ENCODE peak calls at places on chromosomes 3 and 15, in six cellular contexts. C is Kasumi-1; S is astrocyte of the spinal cord; I is stimulated activated CD4-positive, alpha-beta T cell treated with anti-CD3 and anti-CD28 coated beads, Interleukin-12 subunit alpha, Interleukin-12 subunit beta, amount 100 ng/mL, for 24 hours; L is activated CD4-positive, alpha-beta T cell treated with anti-CD3 and anti-CD28 coated beads for 24 hours; J is activated effector memory CD4-positive, alpha-beta T cell treated with Interleukin-2 at 50 U/mL for 16 hours. B is an unnamed sample.
A peak's percentile ranks its signal among the peaks of the same experiment; 100 is the strongest.

GRCh38 chr3:165669967-165670366 is 167.3 kb downstream of the BCHE start:
- DNase-seq in S (peak; percentile 72), I (no peak), J (no peak), C (no peak), L (no peak), B (no peak)

GRCh38 chr3:151690645-151691044 is 43.1 kb upstream of the AADACL2 start:
- DNase-seq in I (no peak), J (no peak), L (no peak), C (no peak), S (no peak), B (no peak)

GRCh38 chr15:59528965-59529402 is 82.6 kb upstream of the GCNT3 start:
- DNase-seq in J (peak; percentile 40), C (peak; percentile 70), S (peak; percentile 83), I (peak; percentile 64), L (peak; percentile 53), B (peak; percentile 70)

GRCh38 chr15:42156266-42156922 is at the start of gene PLA2G4F:
- DNase-seq in C (no peak), S (no peak), I (no peak), L (no peak), J (no peak), B (no peak)

GRCh38 chr3:42185044-42185443 is 80.9 kb downstream of the CCK start:
- DNase-seq in S (no peak), L (no peak), J (no peak), C (no peak), I (no peak), B (no peak)

GRCh38 chr15:68425428-68426060 is 6.4 kb downstream of the ITGA11 start:
- DNase-seq in C (no peak), L (no peak), I (no peak), S (no peak), J (no peak), B (no peak)

GRCh38 chr3:133361435-133361834 is 38.4 kb upstream of the BFSP2 start:
- DNase-seq in J (no peak), C (no peak), S (no peak), L (no peak), I (no peak), B (no peak)

GRCh38 chr15:25830844-25831443 is 32.2 kb downstream of the ATP10A start:
- DNase-seq in I (no peak), L (no peak), S (peak; percentile 91), C (no peak), J (no peak), B (no peak)

GRCh38 chr15:85412956-85413854 is 32.8 kb downstream of the AKAP13 start:
- DNase-seq in L (peak; percentile 52), I (peak; percentile 62), C (peak; percentile 83), S (peak; percentile 94), J (peak; percentile 61), B (no peak)

GRCh38 chr3:78878011-78878410 is 889.8 kb downstream of the ROBO1 start:
- DNase-seq in L (no peak), S (peak; percentile 60), I (no peak), J (no peak), C (no peak), B (no peak)

GRCh38 chr3:69696365-69696764 is 42.9 kb upstream of the MITF start:
- DNase-seq in I (no peak), C (no peak), S (no peak), J (no peak), L (no peak), B (no peak)

GRCh38 chr3:50192689-50193141 is 1.3 kb downstream of the GNAT1 start:
- DNase-seq in C (peak; percentile 78), J (peak; percentile 71), L (peak; percentile 80), S (peak; percentile 44), I (peak; percentile 85), B (no peak)

GRCh38 chr3:173371848-173372487 is 25.6 kb upstream of the NLGN1 start:
- DNase-seq in L (no peak), J (no peak), I (no peak), S (peak; percentile 39), C (peak; percentile 53), B (no peak)

GRCh38 chr3:71348001-71348632 is 235.4 kb downstream of the FOXP1 start:
- DNase-seq in I (no peak), S (no peak), J (no peak), C (no peak), L (no peak), B (no peak)

GRCh38 chr3:181317521-181317920 is 328.0 kb upstream of the DNAJC19 start:
- DNase-seq in I (no peak), C (no peak), J (no peak), S (no peak), L (no peak), B (no peak)

B was measured in NCI-H1048.